ENCODE peak calls at places on chromosomes 7 and 10, in nine cellular contexts. V, E, C, B, A, G, K, W and F are unnamed samples.

GRCh38 chr7:107538001-107538400 is 25.7 kb downstream of the COG5 start:
- DNase-seq in V (no peak), E (no peak), C (no peak), B (no peak), A (no peak), G (no peak), K (no peak), W (no peak), F (no peak)

GRCh38 chr10:1377756-1378397 is 321.7 kb downstream of the WDR37 start:
- DNase-seq in V (no peak), E (peak; percentile 44), C (no peak), B (no peak), A (no peak), G (peak; percentile 41), K (peak; percentile 2), W (no peak), F (no peak)

GRCh38 chr10:126930506-126931458 is 25.6 kb downstream of the DOCK1 start:
- DNase-seq in V (no peak), E (no peak), C (no peak), B (no peak), A (no peak), G (no peak), K (no peak), W (no peak), F (no peak)

GRCh38 chr7:81268551-81268950 is 349.7 kb upstream of the SEMA3C start:
- DNase-seq in V (no peak), E (no peak), C (no peak), B (no peak), A (no peak), G (no peak), K (no peak), W (no peak), F (no peak)

GRCh38 chr7:138729444-138729843 is 28.3 kb upstream of the SVOPL start:
- DNase-seq in V (no peak), E (no peak), C (no peak), B (no peak), A (no peak), G (no peak), K (no peak), W (no peak), F (no peak)

GRCh38 chr10:77837248-77837924 is 89.2 kb downstream of the DLG5 start:
- DNase-seq in V (no peak), E (no peak), C (no peak), B (no peak), A (peak; percentile 80), G (no peak), K (peak; percentile 53), W (no peak), F (no peak)

GRCh38 chr7:109246330-109247077 is 676.8 kb downstream of the DNAJB9 start:
- DNase-seq in V (no peak), E (no peak), C (no peak), B (no peak), A (no peak), G (no peak), K (no peak), W (no peak), F (no peak)

GRCh38 chr7:112410087-112410486 is 40.2 kb upstream of the IFRD1 start:
- DNase-seq in V (no peak), E (no peak), C (no peak), B (no peak), A (no peak), G (no peak), K (no peak), W (no peak), F (no peak)

GRCh38 chr7:82235710-82236109 is 207.9 kb downstream of the CACNA2D1 start:
- DNase-seq in V (no peak), E (no peak), C (no peak), B (no peak), A (no peak), G (no peak), K (no peak), W (no peak), F (no peak)

DNA sequence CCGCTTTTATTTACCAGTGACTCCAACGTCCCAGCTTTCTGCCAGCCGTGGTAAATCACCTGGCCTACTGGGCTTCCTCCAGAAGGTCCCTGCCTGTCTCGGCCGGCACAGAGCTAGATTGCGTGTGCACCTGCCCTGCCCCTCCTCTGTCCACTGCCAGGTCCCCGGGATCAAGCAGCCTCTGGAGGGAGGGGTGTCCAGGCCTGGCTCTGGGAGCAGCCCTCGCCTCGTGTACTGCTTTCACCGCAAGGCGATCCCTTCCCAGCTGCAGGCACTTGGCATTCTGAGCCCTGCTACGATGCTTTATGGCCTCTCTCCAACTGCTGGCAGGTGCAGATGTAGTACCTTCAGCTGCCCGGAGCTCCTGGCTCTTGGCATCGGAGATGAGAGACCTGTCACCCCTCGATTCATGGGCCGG is 7.4 kb downstream of the SLC29A3 start:
- DNase-seq in V (no peak), E (no peak), C (no peak), B (no peak), A (no peak), G (no peak), K (no peak), W (no peak), F (no peak)
- TF ChIP-seq CTCF in V (no peak), E (no peak), C (no peak), B (no peak), A (no peak), G (no peak), K (no peak), W (no peak), F (no peak)

GRCh38 chr7:29297194-29297890 is 102.8 kb downstream of the CHN2 start:
- DNase-seq in V (no peak), E (no peak), C (no peak), B (no peak), A (no peak), G (no peak), K (no peak), W (no peak), F (no peak)
- TF ChIP-seq CTCF in V (no peak), E (peak; percentile 20), C (no peak), B (peak; percentile 18), A (no peak), G (no peak), K (peak; percentile 41), W (no peak), F (peak; percentile 40)

GRCh38 chr10:80443531-80443974 is 10.6 kb upstream of the TSPAN14 start:
- DNase-seq in V (no peak), E (no peak), C (no peak), B (no peak), A (no peak), G (no peak), K (no peak), W (no peak), F (no peak)
- TF ChIP-seq CTCF in V (no peak), E (no peak), C (peak; percentile 46), B (peak; percentile 79), A (peak; percentile 23), G (no peak), K (peak; percentile 29), W (peak; percentile 21), F (peak; percentile 59)

DNA sequence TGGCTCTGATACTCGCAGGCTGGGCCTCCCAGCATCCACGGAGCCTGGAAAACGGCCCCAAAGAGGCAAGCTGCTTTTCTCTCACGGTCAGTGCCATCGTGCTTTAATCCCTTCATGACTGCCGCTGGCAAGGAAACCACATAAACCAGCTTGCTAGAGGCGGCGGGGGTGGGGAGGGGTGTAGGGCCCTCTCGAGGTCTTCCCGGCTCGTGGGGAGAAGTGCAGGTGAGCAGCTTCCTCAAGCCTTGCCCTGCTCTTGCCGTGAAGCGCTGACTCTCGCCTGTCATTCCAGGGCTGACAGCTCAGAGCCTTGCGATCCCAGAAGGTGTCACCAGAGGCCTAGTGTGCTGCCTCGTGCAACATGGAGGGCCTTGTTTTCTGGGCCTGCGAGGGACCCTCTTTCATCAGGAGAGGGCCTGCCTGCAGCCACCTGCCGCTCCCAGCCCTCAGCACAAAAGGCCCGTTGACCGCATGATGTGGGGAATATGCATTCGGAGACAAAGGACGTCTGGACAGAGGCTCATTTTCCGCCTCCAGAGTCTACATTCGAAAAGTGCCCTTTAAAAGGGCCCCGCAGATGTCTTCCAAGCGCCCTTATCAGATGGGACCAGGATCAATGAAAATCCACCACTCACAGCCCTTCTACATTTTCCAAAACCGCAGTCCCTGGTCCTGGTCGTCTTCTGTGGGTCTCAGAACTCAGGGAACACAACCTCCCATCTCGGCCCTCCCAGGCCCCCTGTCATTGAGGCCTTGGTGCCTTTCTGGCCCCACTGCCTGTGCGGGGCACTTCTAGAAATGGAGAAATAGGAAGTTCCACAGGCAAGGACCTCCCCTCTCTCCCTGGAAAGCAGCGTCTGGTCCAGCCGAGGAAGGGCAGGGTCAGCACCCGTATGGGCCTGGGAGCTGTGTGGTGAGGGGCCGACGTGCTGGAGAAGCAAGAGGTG is 58.7 kb downstream of the ZRANB1 start:
- DNase-seq in V (peak; percentile 58), E (peak; percentile 82), C (peak; percentile 52), B (peak; percentile 44), A (no peak), G (peak; percentile 39), K (peak; percentile 76), W (no peak), F (peak; percentile 88)
- TF ChIP-seq CTCF in V (no peak), E (peak; percentile 10), C (no peak), B (no peak), A (no peak), G (no peak), K (peak; percentile 44), W (peak; percentile 11), F (peak; percentile 51)

DNA sequence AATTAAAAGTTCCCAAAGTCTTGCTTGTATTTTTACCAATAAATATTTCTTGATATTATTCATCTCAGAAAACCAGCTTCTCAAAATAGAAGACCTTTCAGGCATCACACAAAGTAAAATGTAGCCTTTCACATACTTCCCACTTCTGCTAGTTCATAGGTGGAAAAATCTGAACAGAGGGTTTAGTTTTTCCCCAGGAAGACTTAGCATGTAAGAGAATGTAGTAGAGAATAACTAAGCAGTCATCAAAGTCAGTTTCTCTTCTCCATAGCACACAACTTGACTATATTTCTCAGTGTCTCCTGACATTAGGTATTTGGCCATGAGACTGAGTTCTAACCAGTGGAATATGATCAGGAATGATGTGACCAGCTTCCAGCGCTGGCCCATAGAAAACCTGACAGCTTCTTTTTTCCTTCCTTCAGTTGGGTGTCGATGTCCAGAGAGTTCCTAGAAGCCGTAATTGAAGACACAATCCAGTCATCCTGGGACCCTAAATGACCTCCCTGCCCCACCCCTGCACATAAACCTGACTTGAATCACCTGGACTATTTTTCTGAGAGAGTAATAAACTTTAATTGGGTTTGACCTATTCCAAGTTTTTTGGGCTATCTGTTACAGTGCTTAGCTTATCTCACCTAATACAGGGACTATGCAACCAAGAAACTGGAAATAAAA is 67.5 kb upstream of the WNT16 start:
- DNase-seq in V (no peak), E (no peak), C (no peak), B (no peak), A (no peak), G (no peak), K (no peak), W (no peak), F (no peak)
- TF ChIP-seq CTCF in V (no peak), E (no peak), C (no peak), B (no peak), A (no peak), G (no peak), K (no peak), W (no peak), F (no peak)

GRCh38 chr10:15088428-15089261 is at the start of gene ACBD7:
- DNase-seq in V (peak; percentile 73), E (peak; percentile 90), C (peak; percentile 87), B (peak; percentile 68), A (peak; percentile 93), G (peak; percentile 87), K (peak; percentile 88), W (no peak), F (no peak)
- TF ChIP-seq CTCF in V (peak; percentile 37), E (peak; percentile 47), C (peak; percentile 66), B (peak; percentile 47), A (peak; percentile 82), G (peak; percentile 39), K (peak; percentile 25), W (peak; percentile 23), F (peak; percentile 68)